ENCODE peak calls at places on chromosomes 1 and 21, in eight cellular contexts. T, H, R, U, Q, X, C and W are unnamed samples.

GRCh38 chr1:235513495-235514366 is 9.5 kb upstream of the B3GALNT2 start:
- DNase-seq in X (no peak), C (peak), T (no peak), H (peak), Q (peak), U (peak), R (no peak), W (peak)

GRCh38 chr1:12090326-12090725 is 27.2 kb downstream of the TNFRSF8 start:
- DNase-seq in T (no peak), Q (no peak), R (no peak), U (no peak), X (no peak), C (no peak), H (no peak), W (no peak)

GRCh38 chr21:16076465-16076864 is 346.7 kb downstream of the USP25 start:
- DNase-seq in Q (no peak), X (no peak), T (no peak), C (no peak), R (no peak), U (no peak), H (no peak), W (no peak)

GRCh38 chr1:182998482-182998881 is 24.7 kb upstream of the LAMC1 start:
- DNase-seq in U (peak), Q (no peak), X (no peak), T (no peak), C (no peak), H (no peak), R (no peak), W (no peak)

GRCh38 chr1:225655509-225656258 is 2.8 kb upstream of the ENAH start:
- DNase-seq in X (no peak), Q (peak), R (no peak), T (no peak), C (no peak), U (peak), H (peak), W (peak)

GRCh38 chr1:115217150-115218033 is 120.7 kb downstream of the NGF start:
- DNase-seq in T (no peak), U (no peak), R (no peak), H (no peak), C (no peak), Q (no peak), X (no peak), W (no peak)

GRCh38 chr1:114203722-114204121 is 50.1 kb upstream of the SYT6 start:
- DNase-seq in U (no peak), H (no peak), Q (no peak), T (no peak), X (no peak), R (no peak), C (no peak), W (no peak)

GRCh38 chr21:38954450-38955059 is 148.8 kb downstream of the ETS2 start:
- DNase-seq in C (no peak), X (no peak), U (no peak), R (no peak), H (no peak), T (no peak), Q (peak), W (no peak)

GRCh38 chr1:29460211-29460610 is 223.9 kb downstream of the PTPRU start:
- DNase-seq in C (no peak), X (no peak), Q (no peak), T (no peak), H (no peak), U (no peak), R (no peak), W (no peak)

GRCh38 chr1:41611932-41612450 is 127.5 kb upstream of the EDN2 start:
- DNase-seq in U (no peak), Q (no peak), R (no peak), T (no peak), C (no peak), X (no peak), H (no peak), W (no peak)

GRCh38 chr1:230401763-230402294 is 24.3 kb downstream of the PGBD5 start:
- DNase-seq in X (no peak), U (no peak), H (peak), Q (no peak), R (no peak), C (no peak), T (no peak), W (no peak)

GRCh38 chr1:11337536-11338350 is 64.7 kb downstream of the UBIAD1 start:
- DNase-seq in X (peak), C (peak), U (no peak), Q (peak), H (no peak), R (peak), T (peak), W (peak)

GRCh38 chr1:32426489-32427255 is 32.4 kb upstream of the BSDC1 start:
- DNase-seq in T (no peak), R (peak), Q (peak), U (no peak), X (no peak), C (no peak), H (no peak), W (no peak)